ENCODE peak calls at places on chromosomes 1 and 21, in five cellular contexts. B is T1000; Z is activated CD8-positive, alpha-beta memory T cell treated with anti-CD3 and anti-CD28 coated beads, Interleukin-2, amount 50 U/mL, for 48 hours; F is fibroblast of mammary gland; A is NCI-H510A treated with DMSO at 0.1 percent for 48 hours. L is an unnamed sample.

GRCh38 chr1:115771847-115772457 is 3.4 kb upstream of the CASQ2 start:
- DNase-seq in B (peak; percentile 47), A (peak; percentile 94), F (peak; percentile 94), Z (no peak), L (peak; percentile 94)

GRCh38 chr1:10889628-10890353 is 93.3 kb upstream of the CASZ1 start:
- DNase-seq in B (no peak), A (no peak), Z (no peak), F (no peak), L (no peak)

GRCh38 chr1:40030528-40031135 is 9.9 kb upstream of the CAP1 start:
- DNase-seq in Z (no peak), F (peak; percentile 17), B (no peak), A (no peak), L (no peak)

GRCh38 chr1:160161965-160162705 is 10.7 kb downstream of the ATP1A4 start:
- DNase-seq in A (no peak), B (no peak), F (peak; percentile 19), Z (no peak), L (peak; percentile 17)

GRCh38 chr1:29470087-29470787 is 233.9 kb downstream of the PTPRU start:
- DNase-seq in F (no peak), A (no peak), Z (peak; percentile 25), B (no peak), L (no peak)

GRCh38 chr21:44943005-44943685 is 3.3 kb downstream of the SLX9 start:
- DNase-seq in A (no peak), F (no peak), B (no peak), Z (no peak), L (no peak)

GRCh38 chr1:46692806-46693770 is 21.4 kb downstream of the TEX38 start:
- DNase-seq in B (no peak), Z (no peak), F (no peak), A (no peak), L (no peak)

GRCh38 chr21:39630827-39631226 is 18.1 kb downstream of the B3GALT5 start:
- DNase-seq in B (no peak), F (peak; percentile 21), Z (no peak), A (no peak), L (peak; percentile 4)

GRCh38 chr1:28580706-28581530 is 11.1 kb upstream of the RAB42 start:
- DNase-seq in Z (no peak), F (peak; percentile 41), A (peak; percentile 67), B (no peak), L (peak; percentile 42)

GRCh38 chr1:75134656-75134938 is 409 bp downstream of the LHX8 start:
- DNase-seq in B (no peak), A (peak; percentile 40), Z (no peak), F (no peak), L (no peak)